ENCODE peak calls at places on chromosomes 3 and 15, in six cellular contexts. Z is fibroblast of lung, U is HCT116, S is astrocyte, P is MM.1S, Y is mesendoderm. O is an unnamed sample. For H3K4me1, the result is how much of the 10 kb centered on the place peaks cover.

GRCh38 chr3:119236756-119237155 is 3.9 kb downstream of the B4GALT4 start:
- DNase-seq in Z (no peak), U (no peak), S (no peak), P (no peak), Y (no peak), O (no peak)

GRCh38 chr3:55180161-55180560 is 252.3 kb upstream of the LRTM1 start:
- DNase-seq in Z (no peak), U (no peak), S (no peak), P (no peak), Y (no peak), O (no peak)

GRCh38 chr3:64656544-64656943 is 31.3 kb downstream of the ADAMTS9 start:
- DNase-seq in Z (no peak), U (no peak), S (no peak), P (no peak), Y (no peak), O (no peak)

GRCh38 chr3:135513106-135514063 is 452.1 kb upstream of the PPP2R3A start:
- DNase-seq in Z (peak), U (peak), S (peak), P (peak), Y (peak), O (peak)

GRCh38 chr3:184738519-184738890 is 26.6 kb upstream of the MAGEF1 start:
- DNase-seq in Z (no peak), U (no peak), S (no peak), P (no peak), Y (no peak), O (no peak)

GRCh38 chr3:193665370-193665989 is 72.5 kb downstream of the OPA1 start:
- DNase-seq in Z (peak), U (peak), S (peak), P (peak), Y (peak), O (no peak)

GRCh38 chr3:48820626-48821324 is 26.9 kb downstream of the PRKAR2A start:
- DNase-seq in Z (peak), U (no peak), S (peak), P (no peak), Y (no peak), O (no peak)

GRCh38 chr15:83112233-83112958 is 5.0 kb downstream of the TM6SF1 start:
- DNase-seq in Z (peak), U (no peak), S (peak), P (no peak), Y (no peak), O (no peak)

GRCh38 chr15:85657132-85657531 is 137.6 kb downstream of the KLHL25 start:
- DNase-seq in Z (no peak), U (no peak), S (no peak), P (no peak), Y (no peak), O (no peak)

GRCh38 chr15:101068961-101069734 is 150.0 kb downstream of the LRRK1 start:
- DNase-seq in Z (peak), U (no peak), S (peak), P (no peak), Y (peak), O (no peak)

GRCh38 chr3:71512000-71512399 is 71.5 kb downstream of the FOXP1 start:
- DNase-seq in Z (no peak), U (no peak), S (no peak), P (peak), Y (peak), O (peak)

GRCh38 chr3:118882353-118882947 is 152.2 kb downstream of the IGSF11 start:
- DNase-seq in Z (peak), U (peak), S (peak), P (peak), Y (peak), O (peak)

GRCh38 chr3:194340757-194341400 is 10.2 kb downstream of the CPN2 start:
- DNase-seq in Z (no peak), U (no peak), S (no peak), P (no peak), Y (no peak), O (no peak)

GRCh38 chr3:2420919-2421318 is 322.3 kb downstream of the CNTN4 start:
- DNase-seq in Z (no peak), U (no peak), S (no peak), P (no peak), Y (peak), O (no peak)

GRCh38 chr3:27629381-27629780 is 92.7 kb downstream of the EOMES start:
- DNase-seq in Z (no peak), U (no peak), S (peak), P (no peak), Y (no peak), O (no peak)

GRCh38 chr3:120064641-120065040 is 29.6 kb downstream of the GSK3B start:
- DNase-seq in Z (no peak), U (no peak), S (no peak), P (no peak), Y (no peak), O (no peak)

GRCh38 chr3:163622384-163622783 is 1455.9 kb downstream of the SI start:
- DNase-seq in Z (peak), U (peak), S (no peak), P (no peak), Y (peak), O (no peak)

GRCh38 chr15:88656760-88657221 is 18.0 kb downstream of the ISG20 start:
- DNase-seq in Z (no peak), U (no peak), S (no peak), P (peak), Y (no peak), O (no peak)

GRCh38 chr3:107235923-107236315 is 141.3 kb upstream of the CCDC54 start:
- DNase-seq in Z (peak), U (peak), S (peak), P (peak), Y (peak), O (peak)

GRCh38 chr3:189297957-189298356 is 126.2 kb downstream of the TPRG1 start:
- DNase-seq in Z (no peak), U (no peak), S (no peak), P (no peak), Y (no peak), O (no peak)

GRCh38 chr3:184359610-184360009 is 1.8 kb downstream of the CLCN2 start:
- DNase-seq in Z (no peak), U (no peak), S (no peak), P (no peak), Y (no peak), O (no peak)

GRCh38 chr3:174397848-174398247 is 461.3 kb upstream of the NAALADL2 start:
- DNase-seq in Z (peak), U (peak), S (peak), P (peak), Y (peak), O (no peak)

GRCh38 chr3:134366928-134367352 is 7.3 kb downstream of the AMOTL2 start:
- DNase-seq in Z (peak), U (no peak), S (no peak), P (no peak), Y (no peak), O (no peak)

GRCh38 chr3:15899438-15899837 is 101.7 kb upstream of the ANKRD28 start:
- DNase-seq in Z (peak), U (peak), S (peak), P (no peak), Y (peak), O (no peak)

GRCh38 chr3:158991146-158991705 is 189.4 kb downstream of the MFSD1 start:
- DNase-seq in Z (no peak), U (no peak), S (no peak), P (peak), Y (peak), O (peak)

GRCh38 chr3:9552252-9552999 is 1.2 kb downstream of the LHFPL4 start:
- DNase-seq in Z (peak), U (no peak), S (peak), P (no peak), Y (peak), O (peak)

DNA sequence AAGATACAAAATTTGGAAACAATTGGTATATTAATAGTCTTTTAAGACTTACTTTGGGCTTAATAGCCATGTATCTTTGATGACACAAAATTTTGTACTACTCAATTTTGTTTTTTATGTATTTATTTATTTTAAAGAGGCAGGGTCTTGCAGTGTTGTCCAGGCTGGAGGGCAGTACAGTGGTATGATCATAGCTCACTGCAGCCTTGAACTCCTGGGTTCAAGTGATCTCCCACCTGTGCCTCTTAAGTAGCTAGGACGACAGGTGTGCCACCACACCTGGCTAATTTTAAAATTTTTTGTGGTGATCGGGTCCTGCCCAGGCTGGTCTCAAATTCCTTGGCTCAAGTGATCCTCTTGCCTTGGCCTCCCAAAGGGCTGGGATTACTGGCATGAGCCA is 6.5 kb downstream of the SPRED1 start:
- DNase-seq in Z (no peak), U (no peak), S (no peak), P (no peak), Y (no peak), O (no peak)
- H3K4me1 ChIP-seq in Z (under half), U (under half), S (under half), P (under half), Y (under half), O (under half)

DNA sequence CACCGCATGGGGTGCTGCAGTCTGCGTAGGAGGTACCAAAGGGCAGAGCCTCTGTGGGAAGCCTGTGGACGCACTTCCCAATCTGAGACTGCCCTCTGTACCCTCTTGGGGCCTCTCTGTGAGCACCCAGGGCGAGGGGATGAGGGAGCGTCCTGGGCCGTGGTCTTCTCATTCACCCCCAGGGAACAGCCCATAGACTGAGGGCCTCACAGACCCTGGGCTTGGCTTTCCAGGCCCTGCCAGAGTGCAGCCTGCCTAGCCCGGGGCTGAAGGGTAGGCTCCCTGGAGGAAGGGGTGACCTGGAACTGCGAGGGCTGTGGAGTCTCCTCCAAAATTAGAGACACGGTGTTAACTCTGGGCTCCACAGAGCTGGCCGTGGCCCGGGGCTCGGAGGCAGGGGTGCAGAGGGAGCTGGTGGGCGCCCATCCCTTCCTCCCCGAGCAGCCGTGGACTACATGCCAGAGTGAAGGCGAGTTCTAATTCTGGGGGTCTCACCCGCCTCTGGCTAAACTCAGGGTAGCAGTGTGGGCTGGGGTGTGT is 468 bp upstream of the SPTBN5 start:
- DNase-seq in Z (no peak), U (no peak), S (no peak), P (no peak), Y (no peak), O (no peak)
- H3K9ac ChIP-seq in Z (no peak), U (peak), S (peak), P (no peak), Y (no peak), O (no peak)

DNA sequence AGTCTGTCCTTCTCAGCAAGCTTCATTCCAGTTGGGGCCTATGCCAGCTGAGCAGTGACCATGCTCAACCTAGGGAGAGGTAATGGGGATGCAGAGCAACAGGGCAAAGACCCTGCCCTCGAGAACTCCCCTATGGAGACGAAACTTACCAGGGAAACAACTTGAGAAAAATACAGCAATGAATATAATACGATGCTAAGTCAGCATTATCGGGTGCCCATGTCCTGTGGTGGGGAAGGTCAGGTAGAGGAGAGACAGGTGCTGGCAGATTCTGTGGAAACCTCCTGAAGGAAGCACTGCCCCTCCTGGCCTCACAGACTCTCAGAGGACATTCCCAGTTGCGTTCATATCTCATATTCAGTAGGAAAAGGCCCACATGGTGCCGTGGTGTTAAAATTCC is 62.2 kb downstream of the BOC start:
- DNase-seq in Z (no peak), U (no peak), S (no peak), P (no peak), Y (no peak), O (no peak)
- H3K4me1 ChIP-seq in Z (under half), U (under half), S (under half), P (under half), Y (under half), O (under half)

GRCh38 chr15:77173487-77173886 is 102.6 kb upstream of the TSPAN3 start:
- DNase-seq in Z (no peak), U (no peak), S (no peak), P (no peak), Y (no peak), O (no peak)
- H3K9ac ChIP-seq in Z (no peak), U (no peak), S (no peak), P (no peak), Y (no peak), O (no peak)

O was measured in DND-41.